ENCODE peak calls at places on chromosomes 7 and 10, in five cellular contexts. F is T47D; J is HepG2; L is stimulated activated naive CD4-positive, alpha-beta T cell; U is activated CD8-positive, alpha-beta memory T cell treated with anti-CD3 and anti-CD28 coated beads for 48 hours. A is an unnamed sample.

GRCh38 chr7:142882338-142882678 is 3.2 kb downstream of the TRPV6 start:
- DNase-seq in F (peak; percentile 87), J (no peak), L (no peak), U (no peak), A (no peak)

GRCh38 chr7:28110427-28111012 is 70.1 kb downstream of the JAZF1 start:
- DNase-seq in F (no peak), J (no peak), L (no peak), U (no peak), A (no peak)

GRCh38 chr7:149715476-149715875 is 57.9 kb downstream of the ZNF467 start:
- DNase-seq in F (no peak), J (no peak), L (no peak), U (no peak), A (no peak)

GRCh38 chr7:155356323-155357105 is 58.8 kb downstream of the INSIG1 start:
- DNase-seq in F (peak; percentile 46), J (peak; percentile 7), L (no peak), U (no peak), A (peak; percentile 73)

GRCh38 chr7:142932386-142933091 is 1.0 kb downstream of the TRPV5 start:
- DNase-seq in F (no peak), J (no peak), L (no peak), U (no peak), A (no peak)

GRCh38 chr10:73731588-73732375 is 12.4 kb upstream of the SEC24C start:
- DNase-seq in F (no peak), J (no peak), L (no peak), U (no peak), A (no peak)

GRCh38 chr7:150992833-150993302 is 2.1 kb downstream of the NOS3 start:
- DNase-seq in F (peak; percentile 47), J (peak; percentile 52), L (no peak), U (no peak), A (no peak)

GRCh38 chr7:22962775-22963358 is 51.1 kb downstream of the HYCC1 start:
- DNase-seq in F (no peak), J (no peak), L (no peak), U (no peak), A (no peak)

GRCh38 chr10:34798654-34799053 is 16.4 kb downstream of the PARD3 start:
- DNase-seq in F (no peak), J (no peak), L (no peak), U (no peak), A (no peak)

GRCh38 chr10:5590816-5591215 is 66.1 kb downstream of the CALML3 start:
- DNase-seq in F (no peak), J (no peak), L (no peak), U (no peak), A (no peak)

GRCh38 chr10:58219875-58220274 is 47.8 kb downstream of the IPMK start:
- DNase-seq in F (peak; percentile 24), J (no peak), L (no peak), U (no peak), A (no peak)

GRCh38 chr10:132270256-132270655 is 37.5 kb downstream of the STK32C start:
- DNase-seq in F (no peak), J (no peak), L (no peak), U (no peak), A (no peak)

GRCh38 chr7:135645296-135645904 is 16.9 kb upstream of the STMP1 start:
- DNase-seq in F (peak; percentile 44), J (peak; percentile 31), L (no peak), U (no peak), A (peak; percentile 68)

GRCh38 chr7:22001345-22002004 is 55.8 kb upstream of the CDCA7L start:
- DNase-seq in F (peak; percentile 77), J (peak; percentile 27), L (no peak), U (no peak), A (peak; percentile 87)

GRCh38 chr10:89744021-89744420 is 42.6 kb downstream of the KIF20B start:
- DNase-seq in F (no peak), J (no peak), L (no peak), U (no peak), A (no peak)

GRCh38 chr10:14554091-14554842 is 220.4 kb downstream of the FAM107B start:
- DNase-seq in F (peak; percentile 73), J (no peak), L (no peak), U (no peak), A (peak; percentile 76)

GRCh38 chr10:19480296-19480695 is 335.9 kb upstream of the PLXDC2 start:
- DNase-seq in F (no peak), J (no peak), L (no peak), U (no peak), A (no peak)

GRCh38 chr7:1842321-1843221 is 172.5 kb downstream of the ELFN1 start:
- DNase-seq in F (no peak), J (peak; percentile 75), L (no peak), U (no peak), A (no peak)

GRCh38 chr10:14806318-14806717 is 31.5 kb downstream of the CDNF start:
- DNase-seq in F (no peak), J (no peak), L (no peak), U (no peak), A (no peak)

GRCh38 chr10:30784896-30785605 is 155.5 kb upstream of the LYZL2 start:
- DNase-seq in F (no peak), J (no peak), L (peak; percentile 20), U (no peak), A (no peak)

GRCh38 chr10:26781797-26782196 is 79.0 kb downstream of the ABI1 start:
- DNase-seq in F (no peak), J (no peak), L (no peak), U (no peak), A (no peak)

GRCh38 chr10:110379831-110380230 is 75.1 kb upstream of the SMNDC1 start:
- DNase-seq in F (no peak), J (no peak), L (no peak), U (no peak), A (no peak)

GRCh38 chr10:122441961-122442360 is 12.5 kb upstream of the ARMS2 start:
- DNase-seq in F (no peak), J (peak; percentile 16), L (no peak), U (no peak), A (peak; percentile 59)

GRCh38 chr7:69651101-69651590 is 52.9 kb downstream of the AUTS2 start:
- DNase-seq in F (no peak), J (no peak), L (no peak), U (no peak), A (no peak)

GRCh38 chr10:113187066-113187777 is 237.2 kb downstream of the TCF7L2 start:
- DNase-seq in F (peak; percentile 5), J (peak; percentile 26), L (no peak), U (no peak), A (no peak)

GRCh38 chr10:111078505-111079185 is 1.8 kb downstream of the ADRA2A start:
- DNase-seq in F (no peak), J (no peak), L (no peak), U (no peak), A (no peak)